ENCODE peak calls at places on chromosomes 5 and 9, in five cellular contexts. L is uterus; M is brain microvascular endothelial cell; Y is effector memory CD4-positive, alpha-beta T cell; X is fibroblast of lung. H is an unnamed sample.

GRCh38 chr9:10112798-10113197 is 500.0 kb downstream of the PTPRD start:
- DNase-seq in L (no peak), M (no peak), Y (no peak), X (no peak), H (no peak)

GRCh38 chr5:61603211-61603908 is 271.3 kb downstream of the ZSWIM6 start:
- DNase-seq in L (no peak), M (no peak), Y (no peak), X (no peak), H (no peak)

GRCh38 chr5:55691265-55692105 is 20.6 kb downstream of the SLC38A9 start:
- DNase-seq in L (no peak), M (no peak), Y (no peak), X (peak; percentile 78), H (no peak)

GRCh38 chr5:56076486-56076885 is 81.7 kb upstream of the IL6ST start:
- DNase-seq in L (no peak), M (no peak), Y (no peak), X (no peak), H (no peak)

GRCh38 chr5:106656821-106657220 is 1013.9 kb downstream of the EFNA5 start:
- DNase-seq in L (no peak), M (no peak), Y (no peak), X (no peak), H (no peak)

GRCh38 chr5:22391956-22392355 is 461.2 kb downstream of the CDH12 start:
- DNase-seq in L (no peak), M (no peak), Y (no peak), X (no peak), H (no peak)

GRCh38 chr5:75498208-75498777 is 13.1 kb downstream of the CERT1 start:
- DNase-seq in L (no peak), M (no peak), Y (no peak), X (no peak), H (no peak)

GRCh38 chr5:170470808-170471404 is 32.9 kb upstream of the KCNIP1 start:
- DNase-seq in L (no peak), M (no peak), Y (no peak), X (no peak), H (no peak)

GRCh38 chr9:12785941-12786340 is 11.1 kb downstream of the LURAP1L start:
- DNase-seq in L (no peak), M (no peak), Y (no peak), X (no peak), H (no peak)

GRCh38 chr9:86077286-86077685 is 22.1 kb downstream of the GOLM1 start:
- DNase-seq in L (peak; percentile 59), M (no peak), Y (no peak), X (peak; percentile 19), H (no peak)

GRCh38 chr9:20225841-20226240 is 396.5 kb downstream of the MLLT3 start:
- DNase-seq in L (no peak), M (no peak), Y (no peak), X (peak; percentile 23), H (no peak)

GRCh38 chr5:74199005-74199404 is 441.5 kb downstream of the ENC1 start:
- DNase-seq in L (no peak), M (no peak), Y (no peak), X (peak; percentile 22), H (no peak)

GRCh38 chr9:88814521-88815101 is 176.7 kb upstream of the S1PR3 start:
- DNase-seq in L (peak; percentile 56), M (peak; percentile 33), Y (no peak), X (peak; percentile 97), H (no peak)

GRCh38 chr5:177984565-177985166 is 11.4 kb downstream of the PROP1 start:
- DNase-seq in L (no peak), M (no peak), Y (no peak), X (no peak), H (no peak)

GRCh38 chr9:25724424-25724823 is 46.2 kb upstream of the TUSC1 start:
- DNase-seq in L (no peak), M (peak; percentile 54), Y (no peak), X (peak; percentile 44), H (no peak)

GRCh38 chr5:150036513-150036912 is 36.0 kb downstream of the HMGXB3 start:
- DNase-seq in L (peak; percentile 67), M (peak; percentile 99), Y (no peak), X (peak; percentile 91), H (no peak)

GRCh38 chr5:172852490-172853354 is 18.7 kb downstream of the ERGIC1 start:
- DNase-seq in L (peak; percentile 24), M (no peak), Y (no peak), X (peak; percentile 52), H (no peak)

GRCh38 chr9:97076238-97076637 is 37.3 kb upstream of the CTSV start:
- DNase-seq in L (no peak), M (no peak), Y (no peak), X (no peak), H (no peak)

GRCh38 chr5:36683821-36684434 is 77.5 kb downstream of the SLC1A3 start:
- DNase-seq in L (no peak), M (no peak), Y (no peak), X (peak; percentile 98), H (no peak)

GRCh38 chr5:17794829-17795228 is 160.6 kb downstream of the TAF11L14 start:
- DNase-seq in L (no peak), M (no peak), Y (no peak), X (no peak), H (no peak)

GRCh38 chr5:136058031-136058971 is 29.5 kb downstream of the TGFBI start:
- DNase-seq in L (peak; percentile 78), M (peak; percentile 98), Y (no peak), X (peak; percentile 100), H (peak; percentile 92)

GRCh38 chr5:127012933-127013332 is 17.4 kb downstream of the MARCHF3 start:
- DNase-seq in L (no peak), M (peak; percentile 28), Y (no peak), X (peak; percentile 55), H (no peak)

GRCh38 chr5:1255081-1255561 is 29.9 kb downstream of the SLC6A18 start:
- DNase-seq in L (no peak), M (no peak), Y (peak; percentile 23), X (no peak), H (no peak)

GRCh38 chr5:134432677-134433359 is 21.1 kb upstream of the CDKN2AIPNL start:
- DNase-seq in L (no peak), M (no peak), Y (no peak), X (peak; percentile 25), H (no peak)

GRCh38 chr5:52502591-52502990 is 285.1 kb upstream of the ITGA1 start:
- DNase-seq in L (no peak), M (no peak), Y (no peak), X (no peak), H (no peak)

GRCh38 chr5:99936911-99937310 is 598.3 kb upstream of the FAM174A start:
- DNase-seq in L (no peak), M (no peak), Y (no peak), X (peak; percentile 0), H (no peak)

GRCh38 chr5:33231214-33231710 is 209.5 kb upstream of the TARS1 start:
- DNase-seq in L (no peak), M (no peak), Y (no peak), X (no peak), H (no peak)

GRCh38 chr9:7196467-7196866 is 438.7 kb downstream of the KDM4C start:
- DNase-seq in L (no peak), M (no peak), Y (no peak), X (no peak), H (no peak)
- H3K4me3 ChIP-seq in L (no peak overlapping the region), M (no peak overlapping the region), Y (no peak overlapping the region), X (no peak overlapping the region), H (no peak overlapping the region)

DNA sequence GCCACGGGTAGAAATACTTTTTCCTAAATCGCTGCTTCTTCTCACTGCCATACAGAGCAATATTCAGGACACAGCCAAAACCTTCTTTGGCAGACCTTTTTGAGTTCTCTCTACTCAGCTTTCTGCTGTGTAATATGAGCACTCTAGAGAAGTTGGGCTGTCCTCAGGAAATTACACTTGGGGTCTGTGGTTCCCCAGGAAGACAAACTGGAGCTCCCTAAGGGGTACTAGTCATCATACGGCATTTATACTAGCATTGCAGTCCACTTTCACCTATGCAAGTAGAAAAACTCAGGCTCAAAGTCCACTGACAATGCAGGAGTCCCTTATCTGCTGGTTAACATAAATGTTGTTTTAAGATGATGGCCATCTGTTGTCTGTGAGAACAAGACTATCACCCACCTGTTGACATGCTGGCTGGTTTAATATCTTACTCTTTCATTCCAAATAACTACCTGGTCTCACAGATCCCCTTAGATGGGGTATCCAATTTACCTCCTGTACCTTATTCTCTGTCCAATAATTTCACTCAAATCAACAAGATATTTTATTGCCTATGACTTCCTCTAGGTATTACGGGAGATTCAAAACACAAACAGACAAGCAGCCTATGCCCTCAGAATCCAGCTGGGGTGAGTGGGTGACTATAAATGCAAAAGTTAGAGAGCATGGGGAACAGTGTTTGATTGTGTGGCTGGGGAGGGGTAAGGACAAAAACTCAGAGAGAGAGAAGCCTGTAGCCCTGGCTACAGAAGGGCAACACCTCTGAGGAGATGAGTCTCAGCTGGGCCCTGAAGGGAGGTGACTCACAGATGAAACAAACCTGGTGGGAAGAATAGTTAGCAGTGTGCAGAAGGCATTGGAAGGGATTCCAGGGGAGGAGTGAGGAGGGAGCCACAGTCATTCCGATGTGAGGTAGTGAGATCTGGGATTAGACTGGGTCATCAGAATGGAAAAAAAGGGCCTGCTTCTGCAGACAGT is 10.2 kb downstream of the DOCK8 start:
- DNase-seq in L (no peak), M (no peak), Y (no peak), X (no peak), H (no peak)
- H3K4me3 ChIP-seq in L (no peak overlapping the region), M (no peak overlapping the region), Y (no peak overlapping the region), X (no peak overlapping the region), H (no peak overlapping the region)

GRCh38 chr9:120791161-120791560 is 2.1 kb downstream of the FBXW2 start:
- DNase-seq in L (no peak), M (no peak), Y (no peak), X (no peak), H (no peak)
- H3K4me3 ChIP-seq in L (no peak overlapping the region), M (no peak overlapping the region), Y (no peak overlapping the region), X (no peak overlapping the region), H (no peak overlapping the region)

GRCh38 chr9:72526901-72527800 is 5.7 kb downstream of the TMC1 start:
- DNase-seq in L (peak; percentile 79), M (peak; percentile 95), Y (peak; percentile 68), X (peak; percentile 89), H (peak; percentile 88)
- H3K4me3 ChIP-seq in L (peak overlapping the region; percentile 1), M (peak overlapping the region; percentile 26), Y (peak overlapping the region; percentile 39), X (peak overlapping the region; percentile 30), H (peak overlapping the region; percentile 27)

GRCh38 chr5:103562453-103563157 is at the start of gene NUDT12:
- DNase-seq in L (peak; percentile 61), M (peak; percentile 75), Y (no peak), X (peak; percentile 85), H (peak; percentile 20)
- H3K4me3 ChIP-seq in L (peak within 1 kb of the TSS; percentile 61), M (peak within 1 kb of the TSS; percentile 79), Y (peak within 1 kb of the TSS; percentile 52), X (peak within 1 kb of the TSS; percentile 87), H (peak within 1 kb of the TSS; percentile 93)

GRCh38 chr5:159712672-159713071 is 203.6 kb upstream of the ADRA1B start:
- DNase-seq in L (no peak), M (peak; percentile 28), Y (no peak), X (peak; percentile 14), H (no peak)
- H3K4me3 ChIP-seq in L (no peak overlapping the region), M (no peak overlapping the region), Y (no peak overlapping the region), X (no peak overlapping the region), H (no peak overlapping the region)

GRCh38 chr9:27394154-27394825 is 97.3 kb upstream of the EQTN start:
- DNase-seq in L (no peak), M (no peak), Y (no peak), X (no peak), H (no peak)
- H3K4me3 ChIP-seq in L (no peak overlapping the region), M (no peak overlapping the region), Y (no peak overlapping the region), X (no peak overlapping the region), H (no peak overlapping the region)

H was measured in retinal pigment epithelial cell.